ENCODE peak calls at places on chromosomes 3 and 15, in ten cellular contexts. One of them, this sample, is unnamed.

GRCh38 chr3:63349583-63350177 is 71.6 kb downstream of the SYNPR start:
- DNase-seq in A549: peak; percentile 49
- DNase-seq in K562: peak; percentile 16
- DNase-seq in testis: peak; percentile 70
- DNase-seq in GM12891: peak; percentile 14
- DNase-seq in stomach: peak; percentile 53
- DNase-seq in uterus: peak; percentile 19
- DNase-seq in transverse colon: peak; percentile 56
- DNase-seq in Peyer's patch: no peak
- DNase-seq in thyroid gland: peak; percentile 58
- DNase-seq in this sample: peak; percentile 20

GRCh38 chr15:89208256-89208655 is 13.1 kb downstream of the RLBP1 start:
- DNase-seq in A549: no peak
- DNase-seq in K562: no peak
- DNase-seq in testis: no peak
- DNase-seq in GM12891: no peak
- DNase-seq in stomach: no peak
- DNase-seq in uterus: no peak
- DNase-seq in transverse colon: no peak
- DNase-seq in Peyer's patch: no peak
- DNase-seq in thyroid gland: no peak
- DNase-seq in this sample: no peak

GRCh38 chr15:100833432-100834389 is 45.9 kb upstream of the ALDH1A3 start:
- DNase-seq in A549: no peak
- DNase-seq in K562: no peak
- DNase-seq in testis: no peak
- DNase-seq in GM12891: no peak
- DNase-seq in stomach: no peak
- DNase-seq in uterus: no peak
- DNase-seq in transverse colon: no peak
- DNase-seq in Peyer's patch: no peak
- DNase-seq in thyroid gland: no peak
- DNase-seq in this sample: no peak

GRCh38 chr15:67036775-67037555 is 28.4 kb upstream of the SMAD3 start:
- DNase-seq in A549: no peak
- DNase-seq in K562: no peak
- DNase-seq in testis: no peak
- DNase-seq in GM12891: no peak
- DNase-seq in stomach: no peak
- DNase-seq in uterus: no peak
- DNase-seq in transverse colon: no peak
- DNase-seq in Peyer's patch: no peak
- DNase-seq in thyroid gland: no peak
- DNase-seq in this sample: no peak

GRCh38 chr3:132535575-132536441 is 61.3 kb upstream of the ACKR4 start:
- DNase-seq in A549: peak; percentile 67
- DNase-seq in K562: peak; percentile 37
- DNase-seq in testis: peak; percentile 83
- DNase-seq in GM12891: no peak
- DNase-seq in stomach: peak; percentile 65
- DNase-seq in uterus: peak; percentile 63
- DNase-seq in transverse colon: peak; percentile 52
- DNase-seq in Peyer's patch: peak; percentile 27
- DNase-seq in thyroid gland: peak; percentile 63
- DNase-seq in this sample: peak; percentile 56

GRCh38 chr15:33089878-33090757 is 104.4 kb downstream of the FMN1 start:
- DNase-seq in A549: no peak
- DNase-seq in K562: no peak
- DNase-seq in testis: no peak
- DNase-seq in GM12891: no peak
- DNase-seq in stomach: no peak
- DNase-seq in uterus: no peak
- DNase-seq in transverse colon: peak; percentile 48
- DNase-seq in Peyer's patch: no peak
- DNase-seq in thyroid gland: peak; percentile 10
- DNase-seq in this sample: no peak

GRCh38 chr3:33420966-33421365 is 19.2 kb downstream of the UBP1 start:
- DNase-seq in A549: peak; percentile 13
- DNase-seq in K562: no peak
- DNase-seq in testis: no peak
- DNase-seq in GM12891: no peak
- DNase-seq in stomach: no peak
- DNase-seq in uterus: no peak
- DNase-seq in transverse colon: no peak
- DNase-seq in Peyer's patch: no peak
- DNase-seq in thyroid gland: no peak
- DNase-seq in this sample: no peak

GRCh38 chr3:11944052-11944673 is 60.0 kb upstream of the SYN2 start:
- DNase-seq in A549: peak; percentile 68
- DNase-seq in K562: peak; percentile 49
- DNase-seq in testis: peak; percentile 53
- DNase-seq in GM12891: no peak
- DNase-seq in stomach: peak; percentile 28
- DNase-seq in uterus: no peak
- DNase-seq in transverse colon: peak; percentile 11
- DNase-seq in Peyer's patch: no peak
- DNase-seq in thyroid gland: peak; percentile 3
- DNase-seq in this sample: no peak

GRCh38 chr3:133940536-133940935 is 44.9 kb upstream of the RAB6B start:
- DNase-seq in A549: no peak
- DNase-seq in K562: no peak
- DNase-seq in testis: no peak
- DNase-seq in GM12891: no peak
- DNase-seq in stomach: peak; percentile 20
- DNase-seq in uterus: no peak
- DNase-seq in transverse colon: no peak
- DNase-seq in Peyer's patch: no peak
- DNase-seq in thyroid gland: no peak
- DNase-seq in this sample: peak; percentile 6

GRCh38 chr3:13015286-13016082 is 57.7 kb downstream of the IQSEC1 start:
- DNase-seq in A549: no peak
- DNase-seq in K562: no peak
- DNase-seq in testis: no peak
- DNase-seq in GM12891: no peak
- DNase-seq in stomach: peak; percentile 41
- DNase-seq in uterus: no peak
- DNase-seq in transverse colon: peak; percentile 63
- DNase-seq in Peyer's patch: peak; percentile 81
- DNase-seq in thyroid gland: peak; percentile 20
- DNase-seq in this sample: no peak

GRCh38 chr15:84915011-84915958 is 30.8 kb downstream of the SLC28A1 start:
- DNase-seq in A549: peak; percentile 93
- DNase-seq in K562: peak; percentile 81
- DNase-seq in testis: peak; percentile 78
- DNase-seq in GM12891: peak; percentile 61
- DNase-seq in stomach: peak; percentile 30
- DNase-seq in uterus: peak; percentile 82
- DNase-seq in transverse colon: peak; percentile 38
- DNase-seq in Peyer's patch: no peak
- DNase-seq in thyroid gland: peak; percentile 73
- DNase-seq in this sample: peak; percentile 65

GRCh38 chr3:142930510-142930909 is 33.0 kb downstream of the PAQR9 start:
- DNase-seq in A549: peak; percentile 35
- DNase-seq in K562: no peak
- DNase-seq in testis: no peak
- DNase-seq in GM12891: no peak
- DNase-seq in stomach: no peak
- DNase-seq in uterus: no peak
- DNase-seq in transverse colon: no peak
- DNase-seq in Peyer's patch: no peak
- DNase-seq in thyroid gland: no peak
- DNase-seq in this sample: no peak

GRCh38 chr3:49799761-49800160 is at the start of gene CDHR4:
- DNase-seq in A549: peak; percentile 72
- DNase-seq in K562: no peak
- DNase-seq in testis: no peak
- DNase-seq in GM12891: no peak
- DNase-seq in stomach: no peak
- DNase-seq in uterus: no peak
- DNase-seq in transverse colon: no peak
- DNase-seq in Peyer's patch: no peak
- DNase-seq in thyroid gland: no peak
- DNase-seq in this sample: no peak

GRCh38 chr3:94413721-94414106 is 350.9 kb downstream of the NSUN3 start:
- DNase-seq in A549: no peak
- DNase-seq in K562: no peak
- DNase-seq in testis: no peak
- DNase-seq in GM12891: no peak
- DNase-seq in stomach: no peak
- DNase-seq in uterus: no peak
- DNase-seq in transverse colon: no peak
- DNase-seq in Peyer's patch: no peak
- DNase-seq in thyroid gland: no peak
- DNase-seq in this sample: no peak

GRCh38 chr3:31911643-31912042 is 69.4 kb downstream of the OSBPL10 start:
- DNase-seq in A549: no peak
- DNase-seq in K562: no peak
- DNase-seq in testis: no peak
- DNase-seq in GM12891: no peak
- DNase-seq in stomach: no peak
- DNase-seq in uterus: no peak
- DNase-seq in transverse colon: no peak
- DNase-seq in Peyer's patch: no peak
- DNase-seq in thyroid gland: no peak
- DNase-seq in this sample: no peak

GRCh38 chr3:111910806-111911205 is 51.7 kb downstream of the PHLDB2 start:
- DNase-seq in A549: no peak
- DNase-seq in K562: no peak
- DNase-seq in testis: no peak
- DNase-seq in GM12891: no peak
- DNase-seq in stomach: no peak
- DNase-seq in uterus: no peak
- DNase-seq in transverse colon: no peak
- DNase-seq in Peyer's patch: no peak
- DNase-seq in thyroid gland: no peak
- DNase-seq in this sample: no peak

GRCh38 chr3:168341965-168342719 is 246.4 kb upstream of the GOLIM4 start:
- DNase-seq in A549: no peak
- DNase-seq in K562: no peak
- DNase-seq in testis: no peak
- DNase-seq in GM12891: no peak
- DNase-seq in stomach: no peak
- DNase-seq in uterus: no peak
- DNase-seq in transverse colon: peak; percentile 7
- DNase-seq in Peyer's patch: no peak
- DNase-seq in thyroid gland: no peak
- DNase-seq in this sample: no peak

GRCh38 chr3:53230789-53231188 is 25.0 kb downstream of the TKT start:
- DNase-seq in A549: no peak
- DNase-seq in K562: no peak
- DNase-seq in testis: no peak
- DNase-seq in GM12891: no peak
- DNase-seq in stomach: no peak
- DNase-seq in uterus: no peak
- DNase-seq in transverse colon: no peak
- DNase-seq in Peyer's patch: no peak
- DNase-seq in thyroid gland: no peak
- DNase-seq in this sample: no peak
- TF ChIP-seq POLR2A in A549: no peak
- TF ChIP-seq POLR2A in K562: no peak
- TF ChIP-seq POLR2A in testis: no peak
- TF ChIP-seq POLR2A in GM12891: no peak
- TF ChIP-seq POLR2A in stomach: no peak
- TF ChIP-seq POLR2A in uterus: no peak
- TF ChIP-seq POLR2A in transverse colon: no peak
- TF ChIP-seq POLR2A in Peyer's patch: no peak
- TF ChIP-seq POLR2A in thyroid gland: no peak
- TF ChIP-seq POLR2A in this sample: no peak

GRCh38 chr15:44659041-44659440 is 4.4 kb downstream of the SPG11 start:
- DNase-seq in A549: no peak
- DNase-seq in K562: no peak
- DNase-seq in testis: no peak
- DNase-seq in GM12891: no peak
- DNase-seq in stomach: no peak
- DNase-seq in uterus: no peak
- DNase-seq in transverse colon: no peak
- DNase-seq in Peyer's patch: no peak
- DNase-seq in thyroid gland: no peak
- DNase-seq in this sample: no peak

GRCh38 chr15:44663410-44664272 is at the start of gene SPG11:
- DNase-seq in A549: peak; percentile 96
- DNase-seq in K562: peak; percentile 94
- DNase-seq in testis: peak; percentile 98
- DNase-seq in GM12891: peak; percentile 72
- DNase-seq in stomach: peak; percentile 99
- DNase-seq in uterus: peak; percentile 98
- DNase-seq in transverse colon: peak; percentile 99
- DNase-seq in Peyer's patch: peak; percentile 98
- DNase-seq in thyroid gland: peak; percentile 99
- DNase-seq in this sample: peak; percentile 97

GRCh38 chr15:44667039-44667360 is 3.5 kb upstream of the SPG11 start:
- DNase-seq in A549: no peak
- DNase-seq in K562: no peak
- DNase-seq in testis: no peak
- DNase-seq in GM12891: no peak
- DNase-seq in stomach: no peak
- DNase-seq in uterus: no peak
- DNase-seq in transverse colon: no peak
- DNase-seq in Peyer's patch: no peak
- DNase-seq in thyroid gland: no peak
- DNase-seq in this sample: no peak

GRCh38 chr15:44666208-44667038 is 3.0 kb upstream of the SPG11 start:
- DNase-seq in A549: no peak
- DNase-seq in K562: no peak
- DNase-seq in testis: no peak
- DNase-seq in GM12891: no peak
- DNase-seq in stomach: no peak
- DNase-seq in uterus: no peak
- DNase-seq in transverse colon: no peak
- DNase-seq in Peyer's patch: peak; percentile 40
- DNase-seq in thyroid gland: no peak
- DNase-seq in this sample: no peak

GRCh38 chr15:44662478-44663409 is 718 bp downstream of the SPG11 start:
- DNase-seq in A549: peak; percentile 63
- DNase-seq in K562: peak; percentile 60
- DNase-seq in testis: peak; percentile 76
- DNase-seq in GM12891: peak; percentile 35
- DNase-seq in stomach: peak; percentile 81
- DNase-seq in uterus: peak; percentile 59
- DNase-seq in transverse colon: peak; percentile 87
- DNase-seq in Peyer's patch: peak; percentile 88
- DNase-seq in thyroid gland: peak; percentile 86
- DNase-seq in this sample: peak; percentile 63
- TF ChIP-seq POLR2A in A549: no peak
- TF ChIP-seq POLR2A in K562: no peak
- TF ChIP-seq POLR2A in testis: no peak
- TF ChIP-seq POLR2A in GM12891: peak; percentile 46
- TF ChIP-seq POLR2A in stomach: no peak
- TF ChIP-seq POLR2A in uterus: no peak
- TF ChIP-seq POLR2A in transverse colon: no peak
- TF ChIP-seq POLR2A in Peyer's patch: no peak
- TF ChIP-seq POLR2A in thyroid gland: no peak
- TF ChIP-seq POLR2A in this sample: no peak

GRCh38 chr3:141050913-141051632 is at the start of gene SPSB4:
- DNase-seq in A549: peak; percentile 47
- DNase-seq in K562: no peak
- DNase-seq in testis: peak; percentile 50
- DNase-seq in GM12891: no peak
- DNase-seq in stomach: no peak
- DNase-seq in uterus: peak; percentile 27
- DNase-seq in transverse colon: peak; percentile 21
- DNase-seq in Peyer's patch: no peak
- DNase-seq in thyroid gland: peak; percentile 26
- DNase-seq in this sample: no peak
- TF ChIP-seq POLR2A in A549: no peak
- TF ChIP-seq POLR2A in K562: no peak
- TF ChIP-seq POLR2A in testis: no peak
- TF ChIP-seq POLR2A in GM12891: no peak
- TF ChIP-seq POLR2A in stomach: no peak
- TF ChIP-seq POLR2A in uterus: no peak
- TF ChIP-seq POLR2A in transverse colon: no peak
- TF ChIP-seq POLR2A in Peyer's patch: no peak
- TF ChIP-seq POLR2A in thyroid gland: no peak
- TF ChIP-seq POLR2A in this sample: no peak

GRCh38 chr3:171770689-171771620 is 39.3 kb downstream of the PLD1 start:
- DNase-seq in A549: peak; percentile 45
- DNase-seq in K562: peak; percentile 72
- DNase-seq in testis: peak; percentile 78
- DNase-seq in GM12891: no peak
- DNase-seq in stomach: peak; percentile 63
- DNase-seq in uterus: no peak
- DNase-seq in transverse colon: peak; percentile 62
- DNase-seq in Peyer's patch: no peak
- DNase-seq in thyroid gland: peak; percentile 31
- DNase-seq in this sample: peak; percentile 54
- TF ChIP-seq POLR2A in A549: no peak
- TF ChIP-seq POLR2A in K562: no peak
- TF ChIP-seq POLR2A in testis: peak; percentile 42
- TF ChIP-seq POLR2A in GM12891: no peak
- TF ChIP-seq POLR2A in stomach: no peak
- TF ChIP-seq POLR2A in uterus: peak; percentile 37
- TF ChIP-seq POLR2A in transverse colon: peak; percentile 52
- TF ChIP-seq POLR2A in Peyer's patch: peak; percentile 43
- TF ChIP-seq POLR2A in thyroid gland: no peak
- TF ChIP-seq POLR2A in this sample: peak; percentile 71

This sample was measured in ovary.